ENCODE peak calls at places on chromosome 1, in five cellular contexts. E, D, A, T and X are unnamed samples.

GRCh38 chr1:23217421-23218115 is at the start of gene HTR1D:
- DNase-seq in T (no peak), A (no peak), D (no peak), E (no peak), X (no peak)

GRCh38 chr1:27940297-27940696 is 5.5 kb downstream of the SMPDL3B start:
- DNase-seq in D (no peak), T (no peak), A (no peak), E (peak), X (no peak)

GRCh38 chr1:21579788-21580187 is 70.6 kb downstream of the ALPL start:
- DNase-seq in D (no peak), T (no peak), A (no peak), E (no peak), X (no peak)

GRCh38 chr1:172002725-172003345 is 161.5 kb downstream of the DNM3 start:
- DNase-seq in D (no peak), T (peak), A (peak), E (peak), X (peak)

GRCh38 chr1:100924212-100924611 is 28.3 kb downstream of the SLC30A7 start:
- DNase-seq in T (no peak), E (peak), D (no peak), A (no peak), X (no peak)

GRCh38 chr1:15902882-15903281 is 55.4 kb downstream of the SPEN start:
- DNase-seq in D (no peak), A (no peak), T (no peak), E (peak), X (peak)

GRCh38 chr1:212529211-212529731 is 79.3 kb upstream of the ATF3 start:
- DNase-seq in T (no peak), D (no peak), E (peak), A (no peak), X (no peak)

GRCh38 chr1:59767119-59767518 is 47.6 kb upstream of the HOOK1 start:
- DNase-seq in T (no peak), A (no peak), D (no peak), E (no peak), X (no peak)

GRCh38 chr1:51061231-51061943 is 40.6 kb upstream of the C1orf185 start:
- DNase-seq in T (no peak), A (no peak), D (no peak), E (peak), X (no peak)

GRCh38 chr1:94866178-94866822 is 46.1 kb downstream of the SLC44A3 start:
- DNase-seq in D (no peak), E (peak), A (no peak), T (no peak), X (no peak)

GRCh38 chr1:109243221-109243620 is 6.1 kb upstream of the CELSR2 start:
- DNase-seq in D (no peak), E (no peak), T (no peak), A (no peak), X (no peak)